ENCODE peak calls at places on chromosome 11, in five cellular contexts. Q is AG09309, O is A549, G is GM23338, L is GM06990. C is an unnamed sample.

GRCh38 chr11:117453886-117454563 is 126.4 kb downstream of the CEP164 start:
- DNase-seq in Q (no peak), O (no peak), G (no peak), L (no peak), C (no peak)

GRCh38 chr11:86193297-86194095 is 51.1 kb upstream of the EED start:
- DNase-seq in Q (peak), O (peak), G (peak), L (peak), C (peak)

GRCh38 chr11:66448523-66448922 is 9.9 kb upstream of the MRPL11 start:
- DNase-seq in Q (no peak), O (no peak), G (no peak), L (no peak), C (no peak)

GRCh38 chr11:117419136-117419914 is 91.7 kb downstream of the CEP164 start:
- DNase-seq in Q (no peak), O (no peak), G (no peak), L (no peak), C (no peak)

GRCh38 chr11:110298298-110298765 is 1.9 kb upstream of the RDX start:
- DNase-seq in Q (no peak), O (peak), G (no peak), L (no peak), C (no peak)

GRCh38 chr11:118916842-118917388 is 8.8 kb downstream of the BCL9L start:
- DNase-seq in Q (peak), O (peak), G (peak), L (no peak), C (no peak)

GRCh38 chr11:32435947-32436750 is 810 bp upstream of the WT1 start:
- DNase-seq in Q (no peak), O (no peak), G (peak), L (no peak), C (no peak)

GRCh38 chr11:61553373-61554171 is 27.3 kb downstream of the SYT7 start:
- DNase-seq in Q (no peak), O (no peak), G (no peak), L (no peak), C (no peak)

GRCh38 chr11:38498721-38499120 is 1900.7 kb upstream of the RAG2 start:
- DNase-seq in Q (no peak), O (no peak), G (no peak), L (no peak), C (no peak)

GRCh38 chr11:28649922-28650321 is 541.7 kb downstream of the METTL15 start:
- DNase-seq in Q (no peak), O (no peak), G (no peak), L (no peak), C (no peak)

GRCh38 chr11:114386545-114386944 is 13.8 kb downstream of the C11orf71 start:
- DNase-seq in Q (peak), O (no peak), G (no peak), L (no peak), C (no peak)

GRCh38 chr11:20112291-20113146 is 47.8 kb downstream of the DBX1 start:
- DNase-seq in Q (peak), O (peak), G (no peak), L (no peak), C (no peak)

GRCh38 chr11:70226967-70227366 is 23.9 kb downstream of the FADD start:
- DNase-seq in Q (no peak), O (no peak), G (peak), L (no peak), C (no peak)

GRCh38 chr11:11988099-11988651 is 20.3 kb downstream of the DKK3 start:
- DNase-seq in Q (no peak), O (peak), G (no peak), L (no peak), C (no peak)

GRCh38 chr11:31619980-31620379 is 110.4 kb downstream of the ELP4 start:
- DNase-seq in Q (no peak), O (no peak), G (no peak), L (peak), C (no peak)

GRCh38 chr11:63761173-63761572 is 7.4 kb downstream of the ZFTA start:
- DNase-seq in Q (no peak), O (no peak), G (peak), L (no peak), C (no peak)

GRCh38 chr11:14713518-14714244 is 70.1 kb downstream of the PDE3B start:
- DNase-seq in Q (no peak), O (no peak), G (no peak), L (no peak), C (no peak)

GRCh38 chr11:29317669-29318068 is 699.2 kb downstream of the KCNA4 start:
- DNase-seq in Q (no peak), O (no peak), G (no peak), L (no peak), C (no peak)

GRCh38 chr11:95074806-95075563 is 8.3 kb downstream of the SRSF8 start:
- DNase-seq in Q (no peak), O (no peak), G (no peak), L (no peak), C (no peak)

GRCh38 chr11:18314794-18315523 is 7.0 kb downstream of the HPS5 start:
- DNase-seq in Q (no peak), O (no peak), G (no peak), L (no peak), C (no peak)

GRCh38 chr11:90737328-90738050 is 514.6 kb upstream of the CHORDC1 start:
- DNase-seq in Q (no peak), O (no peak), G (peak), L (no peak), C (no peak)

GRCh38 chr11:61075891-61076290 is 26.4 kb upstream of the CD5 start:
- DNase-seq in Q (peak), O (peak), G (peak), L (no peak), C (no peak)

GRCh38 chr11:102559839-102560238 is 29.3 kb upstream of the MMP7 start:
- DNase-seq in Q (no peak), O (no peak), G (no peak), L (no peak), C (no peak)

GRCh38 chr11:102560555-102561011 is 30.0 kb upstream of the MMP7 start:
- DNase-seq in Q (peak), O (no peak), G (no peak), L (peak), C (peak)

GRCh38 chr11:102566112-102566511 is 35.6 kb upstream of the MMP7 start:
- DNase-seq in Q (no peak), O (no peak), G (no peak), L (no peak), C (no peak)

GRCh38 chr11:102564110-102564509 is 33.6 kb upstream of the MMP7 start:
- DNase-seq in Q (peak), O (peak), G (no peak), L (no peak), C (no peak)

DNA sequence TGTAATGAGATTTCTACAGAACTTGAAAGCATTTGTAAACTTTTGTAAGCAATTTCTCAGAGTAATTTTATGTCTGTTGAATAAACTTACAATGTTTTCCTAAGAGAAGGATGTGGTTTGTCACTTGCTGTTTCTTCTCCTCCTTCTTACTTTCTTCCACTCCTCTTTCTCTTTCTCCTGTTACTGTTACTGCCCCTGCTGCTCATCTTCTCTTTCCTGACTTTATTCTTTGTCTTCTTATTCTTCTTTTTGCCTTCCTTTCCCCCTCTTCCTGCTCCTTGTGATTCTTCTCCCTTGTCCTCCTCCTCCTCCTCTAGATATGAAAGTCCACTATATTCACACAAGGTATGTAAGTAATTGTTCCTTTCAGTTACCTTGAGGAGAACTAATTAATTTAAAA is 31.1 kb upstream of the MMP7 start:
- DNase-seq in Q (no peak), O (no peak), G (no peak), L (no peak), C (no peak)
- H3K4me3 ChIP-seq in Q (no peak), O (no peak), G (no peak), L (no peak), C (peak)

GRCh38 chr11:2947744-2948143 is 18.5 kb upstream of the PHLDA2 start:
- DNase-seq in Q (no peak), O (no peak), G (no peak), L (no peak), C (no peak)

GRCh38 chr11:2944953-2945756 is 15.9 kb upstream of the PHLDA2 start:
- DNase-seq in Q (peak), O (no peak), G (peak), L (no peak), C (no peak)

GRCh38 chr11:2943711-2944118 is 14.5 kb upstream of the PHLDA2 start:
- DNase-seq in Q (no peak), O (no peak), G (no peak), L (no peak), C (no peak)

GRCh38 chr11:2944530-2944929 is 15.3 kb upstream of the PHLDA2 start:
- DNase-seq in Q (no peak), O (no peak), G (peak), L (no peak), C (no peak)

GRCh38 chr11:2945757-2946287 is 16.6 kb upstream of the PHLDA2 start:
- DNase-seq in Q (no peak), O (no peak), G (peak), L (no peak), C (no peak)
- H3K4me3 ChIP-seq in Q (no peak), O (no peak), G (peak), L (no peak), C (peak)

GRCh38 chr11:78560066-78560597 is 14.5 kb downstream of the NARS2 start:
- DNase-seq in Q (no peak), O (no peak), G (no peak), L (peak), C (no peak)

GRCh38 chr11:78560826-78561484 is 13.7 kb downstream of the NARS2 start:
- DNase-seq in Q (no peak), O (no peak), G (no peak), L (no peak), C (no peak)

GRCh38 chr11:78564889-78565467 is 9.7 kb downstream of the NARS2 start:
- DNase-seq in Q (peak), O (no peak), G (no peak), L (no peak), C (no peak)

GRCh38 chr11:78564037-78564888 is 10.4 kb downstream of the NARS2 start:
- DNase-seq in Q (peak), O (peak), G (peak), L (peak), C (peak)

GRCh38 chr11:78562398-78562797 is 12.3 kb downstream of the NARS2 start:
- DNase-seq in Q (no peak), O (no peak), G (no peak), L (no peak), C (no peak)
- H3K4me3 ChIP-seq in Q (no peak), O (no peak), G (no peak), L (no peak), C (no peak)

DNA sequence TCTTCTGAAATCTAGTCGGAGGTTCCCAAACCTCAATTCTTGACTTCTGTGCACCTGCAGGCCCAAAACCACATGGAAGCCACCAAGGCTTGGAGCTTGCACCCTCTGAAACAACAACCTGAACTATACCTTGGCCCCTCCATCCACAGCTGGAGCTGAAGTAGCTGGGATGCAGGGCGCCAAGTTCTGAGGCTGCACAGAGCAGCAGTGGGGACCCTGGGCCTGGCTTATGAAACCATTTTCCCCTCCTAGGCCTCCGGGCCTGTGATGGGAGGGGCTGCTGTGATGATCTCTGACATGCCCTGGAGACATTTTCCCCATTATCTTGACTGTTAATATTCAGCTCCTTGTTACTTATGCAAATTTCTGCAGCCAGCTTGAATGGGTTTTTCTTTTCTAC is 38.3 kb upstream of the MMP7 start:
- DNase-seq in Q (no peak), O (no peak), G (no peak), L (no peak), C (no peak)
- H3K4me3 ChIP-seq in Q (no peak), O (no peak), G (no peak), L (no peak), C (no peak)

DNA sequence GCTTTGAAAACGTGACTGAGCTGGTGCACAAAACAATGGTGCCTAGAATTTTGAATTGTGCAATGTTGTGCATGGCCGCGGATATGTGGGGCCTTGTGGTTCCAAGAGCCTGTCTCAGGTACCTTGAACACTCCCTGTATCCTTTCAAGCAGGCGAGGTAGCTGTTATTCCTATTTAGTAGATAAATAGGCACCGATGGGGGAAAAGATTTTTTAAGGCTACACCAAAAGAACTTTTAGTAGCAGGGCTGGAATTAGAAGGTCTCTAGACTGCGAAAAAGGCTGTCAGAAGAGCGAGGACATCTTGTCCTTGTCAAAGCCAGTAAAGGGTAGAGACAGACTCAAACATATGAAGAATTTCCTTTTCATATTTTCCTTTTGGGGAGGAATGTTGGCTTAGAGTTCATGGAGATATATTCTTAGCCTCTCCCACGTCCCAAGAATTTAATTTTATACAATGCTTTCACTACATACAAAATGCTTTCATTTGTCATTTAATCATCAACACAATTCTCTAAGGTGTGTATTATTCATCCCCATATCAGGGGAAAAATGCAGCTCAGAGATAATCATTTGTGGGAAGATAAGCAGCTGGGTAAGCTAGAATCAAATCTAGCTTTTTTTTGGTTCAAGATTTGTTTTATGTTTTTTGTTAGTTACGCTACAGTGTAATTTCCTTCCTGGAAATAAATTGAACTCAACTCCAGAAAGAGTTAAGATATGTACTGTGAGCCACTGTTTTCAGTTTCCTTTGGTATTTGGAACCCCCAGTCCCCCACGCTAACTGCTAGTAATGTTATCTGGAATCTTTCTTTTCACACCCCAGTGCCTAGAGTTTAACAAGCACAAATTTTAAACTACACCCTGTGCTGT is 1.7 kb upstream of the HSPA8 start:
- DNase-seq in Q (peak), O (peak), G (peak), L (no peak), C (peak)
- H3K4me3 ChIP-seq in Q (peak), O (peak), G (peak), L (peak), C (peak)

GRCh38 chr11:77617892-77618291 is 19.7 kb downstream of the CLNS1A start:
- DNase-seq in Q (peak), O (no peak), G (no peak), L (no peak), C (no peak)
- H3K4me3 ChIP-seq in Q (no peak), O (no peak), G (no peak), L (no peak), C (no peak)

DNA sequence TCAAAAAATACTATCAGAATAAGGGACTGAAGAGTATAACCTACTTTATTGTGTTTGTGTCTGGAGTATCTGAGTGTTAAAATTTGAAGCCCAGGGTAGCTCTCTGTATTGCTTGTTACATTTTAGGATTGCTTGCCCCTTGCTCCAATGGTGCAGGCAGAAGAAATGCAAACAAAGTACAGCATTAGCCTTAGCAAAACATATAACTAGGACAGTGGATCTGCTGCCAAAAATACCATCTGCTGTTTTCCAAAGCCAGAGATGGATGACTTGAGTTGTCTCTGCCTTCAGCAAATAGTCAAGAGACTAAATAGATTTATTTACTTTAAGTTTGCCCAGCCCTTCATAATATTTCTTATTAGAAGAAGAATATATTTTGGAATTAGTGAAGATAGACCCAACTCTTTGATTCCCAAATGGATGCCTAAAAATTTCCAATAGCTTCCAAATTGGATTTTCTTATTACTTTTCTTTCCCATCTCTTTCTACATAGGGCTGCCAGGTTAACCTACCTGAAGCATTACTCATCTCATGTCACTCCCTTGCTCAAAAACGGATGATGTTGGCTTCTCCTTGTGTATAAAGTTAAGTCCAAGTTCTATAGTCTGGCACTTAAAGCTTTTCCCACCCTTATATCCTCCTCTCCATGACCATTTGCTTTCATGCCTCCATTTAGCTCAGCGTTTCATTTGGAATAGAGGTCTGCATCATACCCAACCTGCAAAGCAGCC is 66.3 kb downstream of the LDLRAD3 start:
- DNase-seq in Q (no peak), O (no peak), G (no peak), L (no peak), C (no peak)
- H3K4me3 ChIP-seq in Q (no peak), O (no peak), G (no peak), L (no peak), C (no peak)

GRCh38 chr11:2269601-2270321 is 627 bp downstream of the ASCL2 start:
- DNase-seq in Q (no peak), O (peak), G (peak), L (peak), C (no peak)
- H3K4me3 ChIP-seq in Q (no peak), O (peak), G (peak), L (no peak), C (no peak)